ENCODE peak calls at places on chromosomes 13 and 19, in nine cellular contexts. M is AG04450; S is C1 segment of cervical spinal cord; U is hippocampal formation; C is KBM-7; T is foreskin fibroblast; I is naive thymus-derived CD8-positive, alpha-beta T cell; Q is KG1; F is anterior cingulate cortex. E is an unnamed sample.

GRCh38 chr19:38264486-38265212 is at the start of gene SPINT2:
- DNase-seq in M (no peak), C (no peak), S (no peak), Q (peak), I (peak), F (no peak), T (no peak), U (peak), E (peak)

GRCh38 chr19:16336571-16336970 is 11.9 kb downstream of the KLF2 start:
- DNase-seq in S (no peak), Q (no peak), F (no peak), T (peak), I (no peak), M (no peak), U (no peak), C (no peak), E (no peak)

GRCh38 chr19:19192910-19193423 is 909 bp downstream of the RFXANK start:
- DNase-seq in Q (no peak), T (no peak), M (no peak), C (no peak), I (no peak), U (no peak), F (no peak), S (no peak), E (no peak)

GRCh38 chr19:16018106-16018755 is 58.1 kb upstream of the TPM4 start:
- DNase-seq in S (no peak), Q (no peak), C (no peak), T (no peak), F (no peak), I (no peak), M (no peak), U (no peak), E (no peak)

GRCh38 chr19:1524972-1525325 is 1.1 kb downstream of the PLK5 start:
- DNase-seq in U (no peak), M (no peak), T (no peak), S (no peak), C (no peak), F (no peak), I (no peak), Q (no peak), E (no peak)

GRCh38 chr13:99124695-99125334 is 75.8 kb upstream of the UBAC2 start:
- DNase-seq in F (no peak), S (no peak), M (no peak), T (peak), I (no peak), Q (peak), C (peak), U (no peak), E (no peak)

GRCh38 chr13:29566206-29566605 is 29.3 kb downstream of the SLC7A1 start:
- DNase-seq in Q (no peak), U (no peak), I (no peak), C (no peak), T (no peak), F (no peak), M (no peak), S (no peak), E (no peak)

GRCh38 chr19:31179471-31179852 is 169.8 kb downstream of the TSHZ3 start:
- DNase-seq in U (no peak), Q (no peak), I (no peak), C (no peak), M (no peak), S (no peak), T (no peak), F (no peak), E (no peak)

GRCh38 chr19:3725640-3726310 is 17.6 kb downstream of the TJP3 start:
- DNase-seq in T (no peak), I (no peak), Q (no peak), F (no peak), C (no peak), S (no peak), M (no peak), U (no peak), E (no peak)

GRCh38 chr19:8663920-8664670 is 33.7 kb downstream of the NFILZ start:
- DNase-seq in C (peak), Q (no peak), I (peak), S (no peak), M (no peak), T (no peak), U (no peak), F (no peak), E (no peak)

GRCh38 chr19:7441468-7442146 is 47.2 kb downstream of the PEX11G start:
- DNase-seq in C (no peak), M (no peak), I (no peak), S (no peak), U (peak), T (no peak), Q (no peak), F (peak), E (no peak)

GRCh38 chr13:78410847-78411246 is 192.5 kb downstream of the POU4F1 start:
- DNase-seq in C (no peak), U (no peak), S (no peak), M (no peak), T (no peak), F (no peak), Q (no peak), I (no peak), E (no peak)

GRCh38 chr19:5018224-5019015 is 49.5 kb downstream of the KDM4B start:
- DNase-seq in C (no peak), M (no peak), F (no peak), I (no peak), U (no peak), S (no peak), Q (no peak), T (peak), E (no peak)

GRCh38 chr13:114059946-114060860 is 72.2 kb downstream of the RASA3 start:
- DNase-seq in Q (no peak), T (no peak), I (no peak), S (no peak), F (no peak), C (no peak), M (no peak), U (no peak), E (no peak)

GRCh38 chr19:2636897-2637683 is 65.4 kb downstream of the GNG7 start:
- DNase-seq in T (peak), S (peak), M (no peak), C (peak), I (peak), Q (no peak), U (peak), F (peak), E (peak)

GRCh38 chr19:43639507-43640423 is at the start of gene CADM4:
- DNase-seq in F (peak), S (peak), U (peak), C (no peak), I (peak), M (no peak), Q (no peak), T (no peak), E (no peak)

GRCh38 chr19:44640518-44640917 is 3.2 kb upstream of the PVR start:
- DNase-seq in T (peak), Q (no peak), F (no peak), U (no peak), C (no peak), I (no peak), S (no peak), M (no peak), E (no peak)

GRCh38 chr13:71034018-71034417 is 833.0 kb downstream of the DACH1 start:
- DNase-seq in C (no peak), F (no peak), S (no peak), U (no peak), T (no peak), M (no peak), I (no peak), Q (no peak), E (no peak)

GRCh38 chr19:17121736-17122293 is 46.2 kb downstream of the MYO9B start:
- DNase-seq in M (no peak), C (no peak), I (no peak), F (no peak), T (peak), Q (no peak), S (no peak), U (no peak), E (no peak)

GRCh38 chr19:46480409-46480808 is 9.0 kb upstream of the PNMA8A start:
- DNase-seq in S (no peak), F (no peak), C (no peak), U (no peak), T (peak), I (no peak), Q (no peak), M (peak), E (no peak)

GRCh38 chr13:114099918-114100445 is 32.4 kb downstream of the RASA3 start:
- DNase-seq in U (no peak), F (no peak), I (peak), S (no peak), Q (no peak), M (no peak), C (no peak), T (peak), E (no peak)

GRCh38 chr19:42420055-42420544 is 7.1 kb downstream of the LIPE start:
- DNase-seq in F (no peak), I (peak), C (peak), T (peak), Q (peak), U (no peak), S (no peak), M (no peak), E (no peak)

GRCh38 chr19:7507884-7508283 is 8.0 kb upstream of the ZNF358 start:
- DNase-seq in T (peak), F (no peak), M (peak), S (no peak), U (peak), Q (no peak), C (peak), I (no peak), E (no peak)

GRCh38 chr19:19477705-19478383 is 37.5 kb downstream of the TSSK6 start:
- DNase-seq in T (peak), U (no peak), F (no peak), S (no peak), I (no peak), M (no peak), Q (no peak), C (no peak), E (no peak)

GRCh38 chr13:110625771-110626321 is 10.5 kb downstream of the NAXD start:
- DNase-seq in F (no peak), T (no peak), S (no peak), Q (no peak), I (no peak), U (no peak), C (no peak), M (no peak), E (no peak)

GRCh38 chr19:5038631-5039271 is 69.8 kb downstream of the KDM4B start:
- DNase-seq in U (no peak), S (no peak), C (peak), M (no peak), F (no peak), T (peak), I (no peak), Q (no peak), E (no peak)

GRCh38 chr19:11581740-11582139 is 4.3 kb upstream of the ACP5 start:
- DNase-seq in T (peak), C (no peak), U (no peak), S (no peak), M (no peak), F (no peak), I (peak), Q (no peak), E (no peak)

E was measured in caudate nucleus.